ENCODE peak calls at places on chromosome 11, in eight cellular contexts. U is memory B cell, H is RCC 7860, F is M059J, D is heart left ventricle, Q is NCI-H187, C is testis, V is H54. Z is an unnamed sample.

GRCh38 chr11:64765841-64766682 is 6.3 kb upstream of the PYGM start:
- DNase-seq in Q (no peak), V (no peak), U (no peak), D (no peak), F (no peak), C (no peak), H (no peak), Z (no peak)

GRCh38 chr11:111871693-111872161 is 346 bp upstream of the ALG9 start:
- DNase-seq in F (peak), H (no peak), U (no peak), C (no peak), V (no peak), Q (no peak), D (no peak), Z (no peak)

GRCh38 chr11:70192666-70193410 is 10.3 kb upstream of the FADD start:
- DNase-seq in D (peak), V (no peak), H (no peak), F (no peak), U (no peak), Q (no peak), C (no peak), Z (no peak)

GRCh38 chr11:44774131-44774530 is 47.4 kb downstream of the TSPAN18 start:
- DNase-seq in V (no peak), U (no peak), Q (no peak), C (peak), F (peak), D (peak), H (no peak), Z (no peak)

GRCh38 chr11:2376751-2377451 is at the start of gene CD81:
- DNase-seq in H (no peak), C (peak), V (peak), F (no peak), U (peak), D (peak), Q (no peak), Z (peak)

GRCh38 chr11:122791836-122792235 is 46.5 kb upstream of the CRTAM start:
- DNase-seq in U (no peak), Q (no peak), D (no peak), H (peak), V (peak), F (peak), C (peak), Z (peak)

GRCh38 chr11:73538381-73538872 is 59.5 kb downstream of the FAM168A start:
- DNase-seq in V (no peak), C (no peak), Q (no peak), U (no peak), H (no peak), F (no peak), D (no peak), Z (no peak)

GRCh38 chr11:66219846-66220565 is 48.4 kb upstream of the RAB1B start:
- DNase-seq in Q (no peak), H (no peak), U (no peak), V (no peak), F (no peak), D (no peak), C (no peak), Z (no peak)

GRCh38 chr11:121544956-121545355 is 92.2 kb upstream of the SORL1-AS1 start:
- DNase-seq in D (no peak), V (no peak), U (no peak), Q (no peak), H (no peak), F (no peak), C (no peak), Z (no peak)

GRCh38 chr11:14614223-14614622 is 29.4 kb upstream of the PDE3B start:
- DNase-seq in V (no peak), H (no peak), U (no peak), D (no peak), C (no peak), F (no peak), Q (no peak), Z (peak)

GRCh38 chr11:117841582-117842031 is 17.1 kb upstream of the FXYD2 start:
- DNase-seq in U (no peak), F (no peak), Q (no peak), H (no peak), D (peak), V (no peak), C (no peak), Z (no peak)

GRCh38 chr11:119878990-119879389 is 150.0 kb upstream of the NECTIN1 start:
- DNase-seq in U (no peak), C (no peak), Q (no peak), D (no peak), V (no peak), F (no peak), H (no peak), Z (no peak)

GRCh38 chr11:44104472-44105294 is 9.2 kb downstream of the EXT2 start:
- DNase-seq in C (no peak), V (no peak), H (no peak), Q (no peak), U (no peak), F (peak), D (no peak), Z (peak)

GRCh38 chr11:82229346-82229745 is 504.3 kb downstream of the FAM181B start:
- DNase-seq in F (peak), H (peak), C (no peak), U (no peak), Q (no peak), D (no peak), V (no peak), Z (no peak)

Z was measured in amniotic epithelial cell.